ENCODE peak calls at places on chromosome 11, in four cellular contexts. One of them, this sample, is unnamed.

GRCh38 chr11:86438685-86439084 is 64.0 kb downstream of the CCDC81 start:
- DNase-seq in stimulated activated CD4-positive, alpha-beta T cell treated with anti-CD3 and anti-CD28 coated beads, Interleukin-4, amount 100 ng/mL, for 48 hours: no peak
- DNase-seq in ACHN: peak; percentile 30
- DNase-seq in Kasumi-1: no peak
- DNase-seq in this sample: no peak

GRCh38 chr11:100686476-100686875 is 612 bp upstream of the ARHGAP42 start:
- DNase-seq in ACHN: no peak
- DNase-seq in Kasumi-1: no peak
- DNase-seq in stimulated activated CD4-positive, alpha-beta T cell treated with anti-CD3 and anti-CD28 coated beads, Interleukin-4, amount 100 ng/mL, for 48 hours: no peak
- DNase-seq in this sample: no peak

GRCh38 chr11:69286358-69287327 is 7.3 kb upstream of the MYEOV start:
- DNase-seq in ACHN: no peak
- DNase-seq in stimulated activated CD4-positive, alpha-beta T cell treated with anti-CD3 and anti-CD28 coated beads, Interleukin-4, amount 100 ng/mL, for 48 hours: no peak
- DNase-seq in Kasumi-1: no peak
- DNase-seq in this sample: no peak

GRCh38 chr11:59463176-59463575 is 6.4 kb downstream of the OR4D6 start:
- DNase-seq in ACHN: no peak
- DNase-seq in stimulated activated CD4-positive, alpha-beta T cell treated with anti-CD3 and anti-CD28 coated beads, Interleukin-4, amount 100 ng/mL, for 48 hours: no peak
- DNase-seq in Kasumi-1: no peak
- DNase-seq in this sample: no peak

GRCh38 chr11:121741316-121741715 is 288.5 kb upstream of the SORL1-AS1 start:
- DNase-seq in stimulated activated CD4-positive, alpha-beta T cell treated with anti-CD3 and anti-CD28 coated beads, Interleukin-4, amount 100 ng/mL, for 48 hours: no peak
- DNase-seq in Kasumi-1: no peak
- DNase-seq in ACHN: no peak
- DNase-seq in this sample: no peak

GRCh38 chr11:16958833-16959232 is 55.4 kb downstream of the PLEKHA7 start:
- DNase-seq in Kasumi-1: no peak
- DNase-seq in stimulated activated CD4-positive, alpha-beta T cell treated with anti-CD3 and anti-CD28 coated beads, Interleukin-4, amount 100 ng/mL, for 48 hours: no peak
- DNase-seq in ACHN: no peak
- DNase-seq in this sample: no peak

GRCh38 chr11:65459552-65459951 is 37.0 kb downstream of the NEAT1 start:
- DNase-seq in Kasumi-1: no peak
- DNase-seq in stimulated activated CD4-positive, alpha-beta T cell treated with anti-CD3 and anti-CD28 coated beads, Interleukin-4, amount 100 ng/mL, for 48 hours: no peak
- DNase-seq in ACHN: no peak
- DNase-seq in this sample: no peak

GRCh38 chr11:118620529-118621070 is 13.2 kb downstream of the PHLDB1 start:
- DNase-seq in Kasumi-1: no peak
- DNase-seq in ACHN: peak; percentile 77
- DNase-seq in stimulated activated CD4-positive, alpha-beta T cell treated with anti-CD3 and anti-CD28 coated beads, Interleukin-4, amount 100 ng/mL, for 48 hours: no peak
- DNase-seq in this sample: no peak

GRCh38 chr11:87892291-87892690 is 283.0 kb downstream of the RAB38 start:
- DNase-seq in stimulated activated CD4-positive, alpha-beta T cell treated with anti-CD3 and anti-CD28 coated beads, Interleukin-4, amount 100 ng/mL, for 48 hours: no peak
- DNase-seq in Kasumi-1: no peak
- DNase-seq in ACHN: no peak
- DNase-seq in this sample: no peak

GRCh38 chr11:64223001-64223651 is 2.9 kb downstream of the TRPT1 start:
- DNase-seq in ACHN: no peak
- DNase-seq in Kasumi-1: no peak
- DNase-seq in stimulated activated CD4-positive, alpha-beta T cell treated with anti-CD3 and anti-CD28 coated beads, Interleukin-4, amount 100 ng/mL, for 48 hours: no peak
- DNase-seq in this sample: no peak

GRCh38 chr11:125777309-125777708 is 1.3 kb downstream of the PATE2 start:
- DNase-seq in stimulated activated CD4-positive, alpha-beta T cell treated with anti-CD3 and anti-CD28 coated beads, Interleukin-4, amount 100 ng/mL, for 48 hours: no peak
- DNase-seq in Kasumi-1: no peak
- DNase-seq in ACHN: no peak
- DNase-seq in this sample: no peak

GRCh38 chr11:91970604-91971003 is 254.0 kb upstream of the FAT3 start:
- DNase-seq in Kasumi-1: no peak
- DNase-seq in stimulated activated CD4-positive, alpha-beta T cell treated with anti-CD3 and anti-CD28 coated beads, Interleukin-4, amount 100 ng/mL, for 48 hours: no peak
- DNase-seq in ACHN: no peak
- DNase-seq in this sample: no peak

This sample was measured in progenitor cell of endocrine pancreas.